ENCODE peak calls at places on chromosomes 2 and 18, in four cellular contexts. P is K562, O is WTC11, U is H1. L is an unnamed sample.

GRCh38 chr2:145723872-145724271 is 1204.0 kb upstream of the ZEB2 start:
- DNase-seq in P (peak), O (no peak), U (no peak), L (no peak)

GRCh38 chr2:101679037-101679726 is 18.3 kb upstream of the MAP4K4 start:
- DNase-seq in P (no peak), O (no peak), U (no peak), L (no peak)

GRCh38 chr2:96533292-96534073 is 3.1 kb upstream of the ARID5A start:
- DNase-seq in P (no peak), O (no peak), U (no peak), L (no peak)

GRCh38 chr2:38448692-38449405 is 71.8 kb upstream of the ATL2 start:
- DNase-seq in P (no peak), O (no peak), U (no peak), L (no peak)

GRCh38 chr2:163670929-163671328 is 64.9 kb downstream of the FIGN start:
- DNase-seq in P (no peak), O (no peak), U (no peak), L (no peak)

GRCh38 chr2:129318581-129319421 is 660.7 kb upstream of the RAB6C start:
- DNase-seq in P (no peak), O (peak), U (no peak), L (no peak)

GRCh38 chr2:6452702-6453481 is 412.8 kb downstream of the CMPK2 start:
- DNase-seq in P (no peak), O (no peak), U (no peak), L (no peak)

GRCh38 chr2:240731327-240731626 is 39.6 kb downstream of the AQP12A start:
- DNase-seq in P (no peak), O (no peak), U (no peak), L (no peak)

GRCh38 chr2:19474128-19474527 is 115.7 kb upstream of the OSR1 start:
- DNase-seq in P (no peak), O (no peak), U (no peak), L (no peak)

GRCh38 chr2:239768031-239768800 is 256.9 kb downstream of the NDUFA10 start:
- DNase-seq in P (no peak), O (no peak), U (no peak), L (no peak)

GRCh38 chr2:198657520-198658121 is 800.1 kb downstream of the SATB2 start:
- DNase-seq in P (no peak), O (peak), U (no peak), L (peak)

GRCh38 chr2:142044168-142044567 is 86.6 kb downstream of the LRP1B start:
- DNase-seq in P (no peak), O (no peak), U (no peak), L (no peak)

GRCh38 chr18:14971461-14972185 is 223.7 kb downstream of the ANKRD30B start:
- DNase-seq in P (no peak), O (no peak), U (no peak), L (no peak)

GRCh38 chr2:239115616-239116015 is 267.7 kb downstream of the TWIST2 start:
- DNase-seq in P (no peak), O (no peak), U (no peak), L (no peak)

GRCh38 chr18:58576641-58577251 is 52.1 kb downstream of the ALPK2 start:
- DNase-seq in P (no peak), O (no peak), U (no peak), L (no peak)

GRCh38 chr18:12554796-12555388 is 103.0 kb downstream of the SPIRE1 start:
- DNase-seq in P (no peak), O (no peak), U (no peak), L (no peak)

GRCh38 chr2:192190474-192190873 is 4.3 kb downstream of the TMEFF2 start:
- DNase-seq in P (no peak), O (no peak), U (no peak), L (peak)

GRCh38 chr2:188984680-188985079 is 10.5 kb downstream of the COL3A1 start:
- DNase-seq in P (no peak), O (no peak), U (no peak), L (no peak)

GRCh38 chr2:124187948-124188347 is 162.9 kb downstream of the CNTNAP5 start:
- DNase-seq in P (no peak), O (no peak), U (no peak), L (no peak)

GRCh38 chr18:58645398-58645797 is 16.5 kb upstream of the ALPK2 start:
- DNase-seq in P (no peak), O (no peak), U (no peak), L (no peak)

DNA sequence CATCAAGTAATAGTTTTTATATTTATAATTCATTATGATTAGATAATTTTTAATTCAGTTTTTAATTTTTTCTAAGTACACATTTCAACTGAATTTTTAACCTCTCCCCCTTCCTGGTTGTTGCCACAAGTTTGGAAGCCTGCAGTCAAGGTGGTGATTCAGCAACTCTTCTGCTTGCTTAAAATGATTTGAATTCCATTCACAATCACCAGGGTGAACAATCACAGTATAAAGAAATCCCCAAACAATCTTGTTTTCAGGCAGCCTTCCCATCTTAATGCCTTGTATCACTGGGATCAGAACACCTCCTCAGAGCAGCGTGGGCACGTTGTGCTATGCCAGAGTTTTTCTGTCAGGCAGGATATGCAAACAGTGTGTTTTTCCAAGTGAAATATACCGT is 46.6 kb upstream of the BARD1 start:
- DNase-seq in P (no peak), O (no peak), U (no peak), L (no peak)
- TF ChIP-seq TEAD4 in P (no peak), O (no peak), U (no peak), L (no peak)

DNA sequence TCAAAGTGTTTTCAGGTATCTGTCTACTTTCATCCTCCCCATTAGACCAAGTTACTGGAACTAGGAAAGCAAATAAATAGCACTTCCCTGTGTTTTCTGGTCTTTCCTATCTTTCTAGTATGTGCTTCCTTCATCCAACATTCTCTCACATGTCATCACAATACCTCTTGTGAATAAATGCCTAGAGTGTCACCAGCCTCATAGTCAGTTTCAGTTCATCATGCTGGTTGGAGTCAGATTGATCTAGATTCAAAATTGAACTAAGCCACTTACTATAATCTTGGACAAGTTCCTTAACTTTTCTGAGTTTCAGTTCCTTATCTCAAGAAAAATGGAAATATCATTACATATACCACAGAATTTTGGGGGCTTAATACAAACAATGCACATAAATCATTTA is 293.7 kb downstream of the FSIP2 start:
- DNase-seq in P (no peak), O (no peak), U (no peak), L (no peak)
- TF ChIP-seq TEAD4 in P (no peak), O (no peak), U (no peak), L (no peak)

DNA sequence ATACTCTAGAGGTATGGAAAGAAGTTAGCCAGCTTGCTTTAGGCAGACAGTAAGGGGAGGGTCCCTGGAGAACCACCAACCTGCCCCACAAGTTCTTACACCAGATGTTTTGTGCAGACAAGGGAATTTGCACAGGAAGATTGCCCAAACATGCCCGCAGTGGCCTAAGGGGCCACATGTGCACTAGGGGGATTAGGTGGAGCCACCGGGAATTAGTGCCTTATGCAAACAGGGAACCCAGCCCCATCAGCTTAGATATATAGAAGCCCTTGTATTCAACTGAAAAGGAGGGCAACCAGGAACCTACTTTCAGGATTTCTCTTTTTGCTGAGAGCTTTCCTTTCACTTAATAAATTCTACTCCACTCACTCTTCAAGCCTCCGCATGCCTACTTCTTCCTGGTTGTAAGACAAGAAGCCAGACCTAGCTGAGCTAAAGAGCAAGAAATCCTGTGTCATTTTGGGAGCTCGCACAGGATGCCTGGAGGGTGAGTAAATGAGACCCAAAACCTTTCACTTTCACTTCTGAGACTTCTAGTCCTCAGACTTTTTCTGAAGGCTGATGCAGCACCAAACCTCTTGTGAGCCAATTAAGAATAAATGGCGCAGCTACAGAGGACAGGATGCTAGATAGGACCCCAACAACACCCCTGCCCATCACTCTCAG is 146.3 kb downstream of the GCA start:
- DNase-seq in P (no peak), O (no peak), U (no peak), L (no peak)
- TF ChIP-seq TEAD4 in P (no peak), O (no peak), U (no peak), L (no peak)

DNA sequence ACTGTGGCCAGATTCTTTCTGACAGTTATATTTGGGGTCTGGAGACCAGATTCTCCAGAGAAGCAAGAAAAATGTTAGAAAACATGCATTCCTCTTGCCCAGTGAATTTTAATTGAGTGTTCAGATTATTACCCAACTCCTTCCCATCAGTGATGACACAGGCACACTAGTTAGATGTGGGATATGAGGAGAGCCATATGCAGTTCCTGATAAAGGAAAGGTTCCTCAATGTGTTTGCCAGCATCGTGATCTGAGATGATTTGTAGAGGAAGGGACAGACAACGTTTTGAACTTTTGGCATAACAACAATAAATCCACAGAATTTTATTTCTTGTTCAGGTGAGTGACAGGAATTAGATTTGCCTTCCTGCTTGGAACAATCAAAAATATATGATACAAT is 308.6 kb downstream of the PIEZO2 start:
- DNase-seq in P (no peak), O (no peak), U (no peak), L (no peak)
- TF ChIP-seq TEAD4 in P (no peak), O (no peak), U (no peak), L (no peak)

GRCh38 chr2:164841719-164842623 is at the start of gene COBLL1:
- DNase-seq in P (peak), O (peak), U (peak), L (peak)
- TF ChIP-seq TEAD4 in P (no peak), O (peak), U (peak), L (no peak)

GRCh38 chr2:64221935-64222334 is 77.7 kb upstream of the PELI1 start:
- DNase-seq in P (no peak), O (no peak), U (no peak), L (no peak)

GRCh38 chr2:64220906-64221659 is 76.9 kb upstream of the PELI1 start:
- DNase-seq in P (no peak), O (no peak), U (no peak), L (no peak)

GRCh38 chr2:64218137-64218536 is 73.9 kb upstream of the PELI1 start:
- DNase-seq in P (no peak), O (no peak), U (no peak), L (no peak)

GRCh38 chr2:64222351-64222750 is 78.1 kb upstream of the PELI1 start:
- DNase-seq in P (no peak), O (no peak), U (no peak), L (no peak)

GRCh38 chr2:64220285-64220684 is 76.1 kb upstream of the PELI1 start:
- DNase-seq in P (no peak), O (no peak), U (no peak), L (no peak)
- TF ChIP-seq TEAD4 in P (no peak), O (no peak), U (no peak), L (no peak)

L was measured in SK-N-SH.